ENCODE peak calls at places on chromosomes 2 and 18, in six cellular contexts. R is C1 segment of cervical spinal cord, N is T1000, Y is NCI-H1105, J is sciatic nerve, Q is COLO829. H is an unnamed sample.
A peak's percentile ranks its signal among the peaks of the same experiment; 100 is the strongest.

GRCh38 chr2:149365826-149366583 is 35.6 kb downstream of the LYPD6 start:
- DNase-seq in Q (no peak), J (no peak), Y (peak; percentile 81), R (no peak), N (no peak), H (no peak)

GRCh38 chr18:58615150-58616132 is 13.4 kb downstream of the ALPK2 start:
- DNase-seq in R (no peak), N (no peak), Y (no peak), Q (no peak), J (no peak), H (no peak)

GRCh38 chr18:61833978-61834377 is 58.8 kb downstream of the RNF152 start:
- DNase-seq in N (no peak), Y (no peak), Q (no peak), J (no peak), R (no peak), H (no peak)

GRCh38 chr2:46014911-46015654 is 282.1 kb upstream of the EPAS1 start:
- DNase-seq in Q (peak; percentile 84), J (no peak), Y (no peak), R (no peak), N (no peak), H (no peak)

GRCh38 chr2:2919026-2919425 is 458.6 kb downstream of the EIPR1 start:
- DNase-seq in J (no peak), Q (no peak), Y (no peak), N (no peak), R (no peak), H (no peak)

GRCh38 chr2:179336782-179337534 is 72.3 kb upstream of the SESTD1 start:
- DNase-seq in Y (no peak), Q (no peak), R (no peak), N (peak; percentile 43), J (no peak), H (no peak)

GRCh38 chr2:43185146-43185545 is 41.3 kb downstream of the ZFP36L2 start:
- DNase-seq in Q (no peak), N (no peak), J (no peak), R (no peak), Y (no peak), H (no peak)

GRCh38 chr18:5422626-5423025 is 121.2 kb downstream of the EPB41L3 start:
- DNase-seq in J (no peak), Y (no peak), N (no peak), R (no peak), Q (no peak), H (no peak)

GRCh38 chr2:196293751-196294486 is 122.5 kb upstream of the STK17B start:
- DNase-seq in N (no peak), R (no peak), Q (peak; percentile 85), Y (no peak), J (no peak), H (no peak)

GRCh38 chr2:8676191-8676914 is 5.5 kb upstream of the ID2 start:
- DNase-seq in Q (no peak), Y (no peak), R (peak; percentile 81), N (no peak), J (peak; percentile 94), H (no peak)

GRCh38 chr2:172288603-172289002 is 138.8 kb upstream of the ITGA6 start:
- DNase-seq in R (no peak), N (no peak), Y (peak; percentile 43), J (no peak), Q (no peak), H (no peak)

H was measured in NCI-H524.